ENCODE peak calls at places on chromosomes 2 and 18, in six cellular contexts. B is heart right ventricle; C is CD4-positive, alpha-beta T cell; Z is kidney epithelial cell; A is LNCaP clone FGC; Q is A549. W is an unnamed sample.

GRCh38 chr2:106337963-106338515 is 130.2 kb downstream of the RGPD3 start:
- DNase-seq in C (no peak), A (no peak), Z (no peak), Q (no peak), B (no peak), W (no peak)

GRCh38 chr2:161020437-161020836 is 139.8 kb upstream of the TANK start:
- DNase-seq in B (no peak), A (no peak), C (no peak), Z (no peak), Q (no peak), W (no peak)

GRCh38 chr2:43129254-43129653 is 97.2 kb downstream of the ZFP36L2 start:
- DNase-seq in Q (no peak), A (no peak), C (no peak), B (no peak), Z (no peak), W (no peak)

GRCh38 chr2:43676322-43677050 is at the start of gene C1GALT1C1L:
- DNase-seq in Q (peak), B (peak), C (peak), Z (peak), A (no peak), W (peak)

GRCh38 chr2:172103471-172104292 is 982 bp upstream of the DLX2 start:
- DNase-seq in A (peak), Q (peak), C (peak), Z (peak), B (peak), W (peak)

GRCh38 chr2:21643180-21643579 is 519.4 kb downstream of the TDRD15 start:
- DNase-seq in C (no peak), A (peak), B (no peak), Q (no peak), Z (peak), W (no peak)

GRCh38 chr2:117776888-117777287 is 37.6 kb upstream of the DDX18 start:
- DNase-seq in A (no peak), B (no peak), Q (no peak), Z (no peak), C (no peak), W (no peak)

GRCh38 chr2:209334188-209335017 is 89.4 kb upstream of the MAP2 start:
- DNase-seq in C (no peak), Q (peak), Z (no peak), A (peak), B (peak), W (peak)

GRCh38 chr2:155519731-155520130 is 812.8 kb downstream of the NR4A2 start:
- DNase-seq in A (no peak), B (no peak), Q (no peak), C (no peak), Z (no peak), W (no peak)

DNA sequence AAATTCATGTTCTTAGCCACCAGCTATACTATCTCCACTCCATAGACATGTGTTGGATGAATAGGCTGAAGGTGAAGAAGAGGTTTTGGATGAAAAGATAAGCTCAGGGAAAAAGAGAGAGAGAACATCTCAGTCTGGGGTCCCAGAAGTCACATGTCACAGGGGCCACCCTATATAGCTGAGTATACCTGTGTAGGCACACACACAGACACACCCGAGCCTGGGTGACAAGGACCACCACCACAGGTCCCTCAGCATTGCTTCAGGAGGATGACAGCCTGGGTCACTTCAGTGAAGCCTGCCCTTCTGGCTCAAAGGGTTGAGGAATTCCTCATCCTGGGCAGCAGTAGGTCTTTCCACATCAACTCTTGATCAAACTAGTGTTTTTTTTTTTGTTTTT is 56.2 kb downstream of the POLR1A start:
- DNase-seq in B (no peak), A (no peak), C (no peak), Q (no peak), Z (no peak), W (no peak)
- TF ChIP-seq CTCF in B (no peak), A (no peak), C (no peak), Q (no peak), Z (no peak), W (no peak)

GRCh38 chr2:219388127-219388844 is 574 bp upstream of the DNPEP start:
- DNase-seq in A (no peak), Q (peak), B (peak), C (peak), Z (peak), W (peak)
- TF ChIP-seq CTCF in A (peak), Q (peak), B (peak), C (peak), Z (peak), W (peak)

DNA sequence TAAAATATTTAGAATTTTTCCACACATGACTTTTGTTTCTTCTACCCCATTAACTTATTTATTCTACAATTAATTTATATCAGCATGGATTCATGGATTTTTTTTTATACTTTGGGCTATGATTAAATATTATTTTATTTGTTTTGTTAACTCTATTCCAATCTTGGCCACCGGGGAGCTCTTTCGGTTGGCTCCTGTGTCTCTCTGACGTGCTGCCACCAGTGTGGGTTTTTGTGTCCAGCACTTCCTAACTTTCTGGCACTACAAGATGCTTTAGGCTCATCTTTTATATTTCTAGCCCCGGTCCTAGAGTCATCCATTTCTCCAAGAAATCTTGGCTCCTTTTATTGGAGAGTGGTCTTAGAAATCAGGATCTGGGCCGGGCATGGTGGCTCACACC is 18.9 kb downstream of the AQP12B start:
- DNase-seq in B (no peak), Q (no peak), A (no peak), C (no peak), Z (no peak), W (no peak)
- TF ChIP-seq CTCF in B (no peak), Q (no peak), A (no peak), C (no peak), Z (no peak), W (peak)

GRCh38 chr18:4119127-4119648 is 335.9 kb downstream of the DLGAP1 start:
- DNase-seq in C (no peak), Q (no peak), A (no peak), Z (no peak), B (no peak), W (no peak)

GRCh38 chr18:4125246-4125938 is 329.7 kb downstream of the DLGAP1 start:
- DNase-seq in Q (no peak), C (no peak), B (peak), Z (no peak), A (peak), W (peak)

DNA sequence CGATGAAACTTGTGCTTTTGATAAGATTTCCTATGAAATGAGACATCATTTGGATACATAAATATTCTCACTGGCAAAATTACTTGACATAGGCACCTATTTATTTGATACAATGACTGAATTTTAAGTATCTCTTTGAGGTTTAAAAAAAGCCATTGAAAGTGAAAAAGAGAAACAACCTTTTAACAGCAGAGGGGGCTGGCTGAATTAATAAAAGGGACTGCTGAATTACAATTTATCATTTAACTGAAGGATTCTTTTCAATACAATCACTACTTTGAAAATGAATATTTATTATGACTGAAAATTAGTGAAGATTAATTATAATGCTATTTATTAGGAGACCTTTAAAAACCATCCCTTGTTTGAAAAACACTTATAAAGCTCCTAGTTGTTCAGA is 335.3 kb downstream of the DLGAP1 start:
- DNase-seq in A (no peak), B (no peak), Q (no peak), C (no peak), Z (no peak), W (no peak)
- TF ChIP-seq CTCF in A (no peak), B (no peak), Q (no peak), C (no peak), Z (no peak), W (no peak)

DNA sequence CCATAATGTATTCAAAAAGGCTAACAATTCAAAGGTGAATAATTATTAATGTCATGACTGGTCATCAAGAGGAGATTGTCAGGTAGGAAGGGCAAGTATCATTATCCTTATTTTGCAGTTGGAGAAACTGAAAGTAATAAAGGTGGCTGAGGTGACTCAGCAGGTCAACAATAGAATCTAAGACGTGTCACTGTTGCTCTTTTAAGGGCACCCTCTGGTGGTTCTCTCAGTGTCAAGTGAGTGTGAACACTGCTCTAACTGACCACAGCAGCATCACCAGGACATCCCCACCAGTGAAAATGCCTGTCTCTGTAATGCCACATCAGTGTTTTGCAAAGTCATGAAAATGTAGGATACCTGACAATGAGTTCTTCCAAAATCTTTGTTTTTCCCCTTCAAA is 69.7 kb downstream of the DCC start:
- DNase-seq in C (no peak), B (no peak), Q (peak), Z (peak), A (no peak), W (no peak)
- TF ChIP-seq CTCF in C (no peak), B (no peak), Q (no peak), Z (peak), A (peak), W (no peak)

DNA sequence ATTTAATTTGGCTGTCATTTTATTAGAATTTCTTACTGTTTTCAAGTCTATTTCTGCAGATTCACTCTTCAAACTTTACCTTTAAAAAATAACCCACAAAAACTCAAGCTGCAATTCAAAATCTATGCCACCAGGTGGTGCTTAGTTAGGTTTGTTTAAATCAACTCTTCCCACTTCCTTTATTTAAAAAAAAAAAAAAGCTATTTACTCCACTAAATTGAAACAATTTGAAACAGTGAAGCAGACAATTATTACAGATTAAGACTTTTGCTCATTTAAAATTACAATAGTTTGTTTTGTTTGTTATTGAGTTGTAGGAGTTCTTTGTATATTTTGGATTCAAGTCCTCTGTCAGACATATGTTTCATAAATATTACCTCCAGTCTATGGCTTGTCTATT is 300.0 kb downstream of the PDE11A start:
- DNase-seq in B (no peak), A (no peak), Z (no peak), Q (no peak), C (no peak), W (no peak)
- TF ChIP-seq CTCF in B (peak), A (peak), Z (peak), Q (peak), C (peak), W (peak)